ENCODE peak calls at places on chromosomes 12 and 14, in seven cellular contexts. Z, F, T, N, M, Y and W are unnamed samples.

GRCh38 chr12:108126990-108127468 is 2.1 kb upstream of the WSCD2 start:
- DNase-seq in Z (no peak), F (no peak), T (no peak), N (no peak), M (peak), Y (no peak), W (no peak)

GRCh38 chr12:107328442-107329133 is 235.2 kb upstream of the CRY1 start:
- DNase-seq in Z (no peak), F (no peak), T (no peak), N (no peak), M (no peak), Y (no peak), W (no peak)

GRCh38 chr14:32205554-32205953 is 2.5 kb upstream of the RNU6-8 start:
- DNase-seq in Z (no peak), F (no peak), T (no peak), N (no peak), M (no peak), Y (no peak), W (no peak)

GRCh38 chr12:2198088-2198501 is 145.3 kb downstream of the CACNA1C start:
- DNase-seq in Z (no peak), F (no peak), T (no peak), N (no peak), M (peak), Y (no peak), W (peak)

GRCh38 chr12:47218191-47218654 is 138.5 kb upstream of the AMIGO2 start:
- DNase-seq in Z (no peak), F (no peak), T (no peak), N (no peak), M (no peak), Y (no peak), W (no peak)

GRCh38 chr12:117214797-117215196 is 24.5 kb upstream of the FBXO21 start:
- DNase-seq in Z (no peak), F (no peak), T (no peak), N (no peak), M (no peak), Y (no peak), W (no peak)

GRCh38 chr14:63650336-63650952 is 8.8 kb upstream of the WDR89 start:
- DNase-seq in Z (no peak), F (no peak), T (peak), N (no peak), M (no peak), Y (no peak), W (no peak)

GRCh38 chr14:104121142-104121541 is 17.2 kb upstream of the KIF26A start:
- DNase-seq in Z (no peak), F (no peak), T (no peak), N (no peak), M (no peak), Y (no peak), W (no peak)

GRCh38 chr12:48118491-48118890 is 673 bp upstream of the PFKM start:
- DNase-seq in Z (no peak), F (no peak), T (no peak), N (no peak), M (no peak), Y (no peak), W (no peak)

GRCh38 chr12:115011703-115012102 is 327.7 kb upstream of the TBX3 start:
- DNase-seq in Z (no peak), F (no peak), T (no peak), N (no peak), M (no peak), Y (no peak), W (no peak)

GRCh38 chr14:77458249-77458950 is 507 bp downstream of the AHSA1 start:
- DNase-seq in Z (peak), F (peak), T (peak), N (no peak), M (no peak), Y (no peak), W (no peak)

GRCh38 chr12:43676183-43676813 is 82.3 kb downstream of the PUS7L start:
- DNase-seq in Z (no peak), F (no peak), T (no peak), N (peak), M (no peak), Y (no peak), W (no peak)

GRCh38 chr12:104064031-104064841 is at the start of gene HCFC2:
- DNase-seq in Z (peak), F (peak), T (peak), N (peak), M (peak), Y (peak), W (peak)
- TF ChIP-seq CTCF in Z (no peak), F (no peak), T (no peak), N (no peak), M (no peak), Y (no peak), W (no peak)

DNA sequence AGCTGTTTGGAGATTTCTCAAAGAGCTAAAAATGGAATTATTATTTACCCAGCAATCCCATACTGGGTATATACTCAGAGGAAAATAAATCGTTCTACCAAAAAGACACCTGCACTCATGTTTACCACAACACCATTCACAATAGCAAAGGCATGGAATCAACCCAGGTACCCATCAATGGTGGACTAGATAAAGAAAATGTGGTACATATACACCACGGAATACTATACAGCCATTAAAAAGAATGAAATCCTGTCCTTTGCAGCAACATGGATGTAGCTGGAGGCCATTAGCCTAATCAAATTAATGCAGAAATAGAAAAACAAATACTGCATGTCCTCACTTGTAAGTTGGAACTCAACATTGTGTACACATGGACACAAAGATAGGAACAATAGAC is 37.9 kb downstream of the WBP11 start:
- DNase-seq in Z (no peak), F (no peak), T (no peak), N (no peak), M (no peak), Y (no peak), W (no peak)
- H3K4me3 ChIP-seq in Z (no peak), F (no peak), T (no peak), N (no peak), M (no peak), Y (no peak), W (no peak)

GRCh38 chr14:99562848-99563748 is 40.9 kb downstream of the CCDC85C start:
- DNase-seq in Z (peak), F (peak), T (peak), N (no peak), M (peak), Y (peak), W (no peak)
- TF ChIP-seq CTCF in Z (no peak), F (peak), T (peak), N (no peak), M (peak), Y (peak), W (peak)

DNA sequence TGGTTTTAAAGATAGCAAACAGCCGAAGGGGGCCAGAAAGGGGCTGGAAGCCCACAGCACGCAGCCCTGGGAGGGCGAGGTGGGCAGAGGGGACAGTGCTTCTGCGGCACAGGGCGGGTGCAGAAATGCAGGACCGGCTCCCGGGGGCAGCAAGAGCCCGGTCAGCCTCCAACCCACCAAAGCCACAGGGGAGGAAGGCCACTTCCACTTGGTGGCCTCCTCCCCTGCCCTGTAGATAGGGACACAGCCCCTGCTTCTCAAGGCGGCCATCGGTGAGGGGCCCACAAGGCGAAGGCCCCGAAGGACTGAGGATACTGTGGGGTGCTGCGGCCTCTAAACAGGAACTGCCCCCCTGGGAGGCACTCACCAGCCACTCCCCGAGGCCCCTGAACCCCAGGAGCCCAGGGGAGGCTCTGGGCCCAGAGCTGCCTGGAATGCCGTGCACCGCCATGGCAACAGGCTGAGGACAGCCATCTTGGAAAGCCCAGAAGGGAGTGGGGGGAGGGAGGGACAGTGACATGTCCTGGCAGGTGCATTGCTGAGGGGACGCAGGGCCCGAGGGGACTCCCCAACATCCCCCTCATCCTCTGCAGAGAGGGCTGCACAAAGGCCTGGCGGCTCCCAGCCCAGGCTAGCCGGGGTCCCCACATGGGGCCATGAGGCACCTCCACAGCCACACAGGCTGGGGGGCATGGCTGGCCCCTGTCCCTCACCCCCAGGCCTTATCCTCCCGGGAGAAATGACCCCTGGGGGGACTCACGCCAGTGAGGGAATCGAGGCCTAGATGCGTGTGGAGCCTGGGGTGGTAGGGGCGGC is 114.6 kb downstream of the NCOR2 start:
- DNase-seq in Z (peak), F (no peak), T (no peak), N (no peak), M (no peak), Y (peak), W (no peak)
- H3K4me3 ChIP-seq in Z (no peak), F (no peak), T (peak), N (no peak), M (no peak), Y (no peak), W (no peak)

GRCh38 chr12:132351751-132352495 is 22.5 kb upstream of the GALNT9 start:
- DNase-seq in Z (peak), F (no peak), T (no peak), N (no peak), M (no peak), Y (peak), W (no peak)

GRCh38 chr12:132347471-132347855 is 18.1 kb upstream of the GALNT9 start:
- DNase-seq in Z (peak), F (no peak), T (no peak), N (no peak), M (no peak), Y (peak), W (no peak)

GRCh38 chr12:132348176-132348575 is 18.8 kb upstream of the GALNT9 start:
- DNase-seq in Z (peak), F (no peak), T (peak), N (no peak), M (no peak), Y (peak), W (no peak)

GRCh38 chr12:132346496-132347470 is 17.4 kb upstream of the GALNT9 start:
- DNase-seq in Z (peak), F (no peak), T (no peak), N (no peak), M (no peak), Y (peak), W (no peak)

DNA sequence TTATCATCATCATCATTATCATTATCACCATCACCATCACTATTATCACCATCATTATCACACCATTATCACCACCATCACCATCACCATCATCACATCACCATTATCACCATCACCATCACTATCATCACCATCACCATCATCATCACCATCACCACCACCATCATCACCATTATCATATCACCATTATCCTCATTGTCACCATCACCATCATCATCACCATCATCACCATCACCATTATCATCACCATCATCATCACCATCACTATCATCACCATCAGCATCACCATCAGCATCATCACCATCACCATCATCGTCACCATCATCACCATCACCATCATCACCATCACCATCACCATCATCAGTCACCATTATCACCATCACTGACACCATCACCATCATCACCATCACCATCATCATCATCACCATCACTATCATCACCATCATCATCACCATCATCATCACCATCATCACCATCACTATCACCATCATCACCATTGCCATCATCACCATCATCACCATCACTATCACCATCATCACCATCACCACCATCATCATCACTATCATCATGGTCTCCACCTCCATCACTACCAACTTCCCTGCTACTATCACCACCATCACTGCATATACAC is 20.2 kb upstream of the GALNT9 start:
- DNase-seq in Z (no peak), F (no peak), T (no peak), N (no peak), M (no peak), Y (no peak), W (no peak)
- TF ChIP-seq CTCF in Z (no peak), F (no peak), T (no peak), N (no peak), M (no peak), Y (no peak), W (no peak)

DNA sequence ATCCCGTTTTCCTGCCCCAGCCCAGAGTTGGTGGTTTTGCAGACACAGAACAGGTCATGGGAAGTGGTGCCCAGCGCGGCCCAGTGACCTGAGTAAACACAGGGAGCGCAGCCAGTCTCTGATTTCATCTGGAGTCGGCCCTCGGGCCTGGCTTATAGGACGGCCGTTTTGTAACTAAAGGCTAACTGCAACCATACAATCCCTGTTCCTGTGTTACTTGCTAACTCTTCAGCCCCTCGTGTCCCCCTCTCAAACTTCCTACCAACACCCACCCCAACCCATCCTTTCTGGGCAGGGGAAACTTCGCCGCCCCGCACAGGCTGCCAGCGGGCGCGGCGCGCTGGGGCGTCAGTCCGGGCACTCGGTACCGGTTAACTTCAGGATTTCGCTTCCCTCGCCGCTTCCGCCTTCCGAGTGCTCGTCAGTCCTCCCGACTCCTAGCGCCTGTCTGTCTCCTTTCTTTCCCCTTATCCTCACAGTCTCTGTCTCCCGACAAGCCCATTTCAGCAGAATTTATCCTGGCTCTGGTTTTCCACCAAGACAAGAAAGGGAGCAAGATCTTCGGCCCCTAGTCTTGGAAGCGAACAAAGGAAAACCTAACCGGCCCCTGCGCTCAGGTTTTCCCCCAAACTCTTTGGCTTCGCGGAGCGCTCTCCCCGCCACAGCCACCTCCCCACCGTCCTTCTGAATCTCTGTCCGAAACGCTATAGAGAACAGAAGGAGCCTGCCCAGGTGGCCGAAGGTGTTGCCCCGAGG is 2.0 kb downstream of the SIX1 start:
- DNase-seq in Z (peak), F (no peak), T (peak), N (no peak), M (no peak), Y (peak), W (no peak)
- H3K4me3 ChIP-seq in Z (no peak), F (peak), T (peak), N (peak), M (no peak), Y (peak), W (peak)

DNA sequence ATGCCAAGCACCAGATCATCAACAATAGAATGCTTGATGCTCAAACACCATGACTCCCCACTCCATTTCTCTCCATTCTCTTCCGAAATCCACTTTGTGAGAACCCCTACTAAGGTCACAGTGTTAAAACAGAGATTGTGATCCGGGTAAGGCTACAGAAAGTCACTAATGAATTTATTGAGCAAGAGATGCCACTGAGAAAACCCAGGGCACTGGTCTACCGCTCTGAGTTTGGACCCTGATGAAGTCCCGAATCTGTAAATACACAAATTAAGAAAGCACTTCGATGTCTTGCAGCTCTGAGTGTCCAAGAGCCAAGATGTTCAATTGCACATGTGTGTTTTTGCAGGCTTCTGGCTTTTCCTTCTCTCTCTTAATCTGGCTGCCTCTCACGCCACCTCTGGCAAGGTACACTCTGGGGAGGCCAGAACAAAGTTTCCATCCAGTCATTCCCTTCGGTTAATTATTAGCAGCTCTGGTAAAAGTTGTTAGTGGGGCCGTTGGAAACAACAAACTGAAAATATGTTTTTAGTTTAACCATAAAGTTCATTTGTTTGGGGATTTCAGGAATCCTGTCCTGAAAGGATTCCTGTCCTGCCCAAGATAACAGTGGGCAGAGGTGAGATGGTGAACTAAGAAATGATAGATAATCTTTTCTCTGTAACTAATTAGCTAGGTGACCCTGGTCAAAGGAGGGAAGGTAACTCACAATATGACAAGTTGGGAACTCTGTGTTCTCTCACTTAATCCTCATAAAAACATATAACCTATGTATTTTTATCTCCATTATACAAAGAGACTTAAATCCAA is 75.4 kb downstream of the BTG1 start:
- DNase-seq in Z (no peak), F (peak), T (no peak), N (no peak), M (peak), Y (no peak), W (no peak)
- TF ChIP-seq CTCF in Z (no peak), F (peak), T (no peak), N (no peak), M (no peak), Y (peak), W (no peak)

GRCh38 chr14:21026251-21026987 is 1.6 kb upstream of the NDRG2 start:
- DNase-seq in Z (no peak), F (no peak), T (no peak), N (no peak), M (peak), Y (no peak), W (no peak)
- H3K4me3 ChIP-seq in Z (no peak), F (no peak), T (no peak), N (no peak), M (peak), Y (no peak), W (no peak)